ENCODE peak calls at places on chromosomes 5 and 9, in nine cellular contexts. X is AG09309, L is BJ, R is WTC11, W is left ventricle myocardium inferior, F is AG10803, P is cardiac fibroblast, J is brain microvascular endothelial cell, T is GM06990. D is an unnamed sample.

GRCh38 chr5:155711882-155712281 is 615.1 kb upstream of the SGCD start:
- DNase-seq in L (no peak), F (no peak), T (no peak), W (no peak), X (no peak), R (no peak), J (no peak), P (no peak), D (no peak)

GRCh38 chr9:91758491-91758981 is 191.5 kb downstream of the ROR2 start:
- DNase-seq in L (no peak), J (peak; percentile 44), F (peak; percentile 49), P (peak; percentile 71), X (no peak), R (peak; percentile 84), T (peak; percentile 30), W (no peak), D (no peak)

GRCh38 chr5:167014657-167015056 is 1276.8 kb upstream of the WWC1 start:
- DNase-seq in L (no peak), W (no peak), P (no peak), R (no peak), J (no peak), X (no peak), F (no peak), T (no peak), D (no peak)

GRCh38 chr5:52801329-52801728 is 13.6 kb downstream of the ITGA1 start:
- DNase-seq in L (no peak), W (no peak), T (no peak), R (peak; percentile 10), X (no peak), P (no peak), J (no peak), F (no peak), D (no peak)

GRCh38 chr9:36637491-36638270 is 65.0 kb downstream of the MELK start:
- DNase-seq in J (peak; percentile 1), L (no peak), W (no peak), F (no peak), X (no peak), P (peak; percentile 17), R (no peak), T (no peak), D (no peak)

GRCh38 chr5:167720676-167721260 is 570.7 kb upstream of the WWC1 start:
- DNase-seq in W (no peak), R (no peak), P (no peak), T (no peak), X (no peak), J (peak; percentile 20), F (peak; percentile 93), L (no peak), D (no peak)

GRCh38 chr5:151086905-151087360 is 6.1 kb upstream of the TNIP1 start:
- DNase-seq in W (no peak), R (no peak), F (no peak), X (no peak), L (no peak), P (no peak), T (peak; percentile 75), J (no peak), D (no peak)

GRCh38 chr9:126157826-126158431 is 168.7 kb upstream of the MVB12B start:
- DNase-seq in P (no peak), T (no peak), F (no peak), R (no peak), X (no peak), L (no peak), W (no peak), J (no peak), D (no peak)

GRCh38 chr5:93894471-93895354 is 153.3 kb upstream of the POU5F2 start:
- DNase-seq in W (no peak), L (no peak), J (peak; percentile 10), P (peak; percentile 32), X (no peak), T (no peak), R (no peak), F (peak; percentile 18), D (no peak)

GRCh38 chr5:147859962-147860640 is 18.4 kb upstream of the SCGB3A2 start:
- DNase-seq in P (no peak), F (no peak), X (no peak), J (no peak), T (no peak), W (no peak), L (no peak), R (no peak), D (no peak)

GRCh38 chr5:168366124-168366523 is 74.7 kb downstream of the WWC1 start:
- DNase-seq in X (peak; percentile 53), W (no peak), J (peak; percentile 54), R (no peak), P (peak; percentile 74), F (peak; percentile 90), L (peak; percentile 50), T (no peak), D (peak; percentile 96)

DNA sequence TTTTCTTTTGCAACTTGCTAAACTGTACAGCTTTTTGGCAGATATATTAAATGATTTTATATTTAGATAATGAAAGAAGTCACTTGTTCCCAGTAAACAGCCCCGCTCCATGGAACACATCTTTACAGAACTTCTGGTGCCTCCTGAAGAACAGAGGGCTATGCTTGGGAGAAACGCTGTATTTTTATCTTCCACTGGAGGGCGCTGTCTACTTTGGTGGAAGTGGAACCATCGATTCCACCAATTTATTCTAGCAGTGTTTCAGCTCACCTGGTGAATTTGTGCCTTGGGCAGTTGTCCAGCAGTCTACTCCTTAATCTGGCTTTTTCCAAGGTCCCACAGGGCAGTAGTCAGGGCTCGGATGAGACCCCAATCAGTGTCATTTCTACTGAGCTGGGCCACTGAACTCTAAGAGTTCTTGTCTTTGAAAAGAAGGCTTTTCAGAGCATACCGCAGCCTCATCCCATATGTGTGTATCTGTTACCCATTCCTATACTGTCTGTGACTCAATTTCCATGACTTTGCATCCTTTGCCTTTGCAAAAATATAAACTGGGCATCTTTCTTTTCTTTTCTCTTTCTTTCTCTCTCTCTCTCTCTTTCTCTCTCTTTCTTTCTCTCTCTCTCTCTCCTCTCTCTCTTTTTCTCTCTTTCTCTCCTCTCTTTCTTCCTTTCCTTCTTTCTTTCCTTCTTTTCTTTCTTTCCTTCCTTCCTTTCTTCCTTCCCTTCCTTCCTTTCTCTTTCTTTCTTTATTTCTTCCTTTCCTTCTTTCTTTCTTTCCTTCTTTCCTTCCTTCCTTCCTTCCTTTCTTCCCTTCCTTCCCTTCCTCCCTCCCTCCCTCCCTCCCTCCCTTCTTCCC is 138.5 kb upstream of the ZNF618 start:
- DNase-seq in T (no peak), P (peak; percentile 73), R (peak; percentile 70), J (peak; percentile 63), W (no peak), X (peak; percentile 20), F (peak; percentile 47), L (no peak), D (peak; percentile 17)
- TF ChIP-seq CTCF in T (peak; percentile 67), P (peak; percentile 84), R (peak; percentile 74), J (peak; percentile 86), W (peak; percentile 74), X (peak; percentile 81), F (peak; percentile 83), L (peak; percentile 75), D (peak; percentile 90)

DNA sequence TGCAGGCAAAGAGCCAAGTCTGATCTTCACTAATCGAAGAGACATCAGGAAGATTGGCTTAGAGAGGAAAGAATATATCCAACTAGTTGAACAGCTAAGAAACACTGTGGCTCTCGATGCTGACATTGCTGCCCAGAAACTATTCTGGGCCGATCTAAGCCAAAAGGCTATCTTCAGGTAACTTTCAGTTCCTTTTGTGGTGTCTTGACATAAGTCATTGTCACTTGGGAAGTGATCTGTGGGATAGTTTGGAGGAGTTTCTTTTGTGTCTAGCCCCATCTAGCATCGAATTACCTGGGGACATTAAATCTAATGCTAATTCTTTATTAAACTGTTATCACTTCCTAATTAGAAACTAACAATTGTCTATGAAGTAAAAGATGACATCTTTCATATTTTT is 24.0 kb downstream of the VLDLR start:
- DNase-seq in T (no peak), L (no peak), J (no peak), P (no peak), X (no peak), W (no peak), R (no peak), F (no peak), D (no peak)
- TF ChIP-seq CTCF in T (no peak), L (no peak), J (no peak), P (no peak), X (no peak), W (no peak), R (no peak), F (no peak), D (no peak)

GRCh38 chr5:56264417-56265025 is 31.4 kb upstream of the ANKRD55 start:
- DNase-seq in T (no peak), W (no peak), R (peak; percentile 65), J (no peak), P (peak; percentile 48), X (no peak), L (no peak), F (peak; percentile 47), D (peak; percentile 55)
- TF ChIP-seq CTCF in T (peak; percentile 72), W (peak; percentile 69), R (peak; percentile 63), J (peak; percentile 85), P (peak; percentile 66), X (peak; percentile 58), L (peak; percentile 46), F (peak; percentile 48), D (peak; percentile 85)

GRCh38 chr9:121613009-121613766 is 38.2 kb upstream of the DAB2IP start:
- DNase-seq in P (no peak), F (no peak), W (no peak), T (no peak), X (no peak), L (no peak), J (no peak), R (no peak), D (no peak)

GRCh38 chr9:121610638-121610953 is 40.8 kb upstream of the DAB2IP start:
- DNase-seq in X (no peak), T (no peak), J (no peak), F (no peak), W (no peak), R (no peak), L (no peak), P (no peak), D (no peak)

GRCh38 chr9:121612511-121612998 is 38.9 kb upstream of the DAB2IP start:
- DNase-seq in P (no peak), F (no peak), W (no peak), T (no peak), J (no peak), X (no peak), R (no peak), L (no peak), D (peak; percentile 55)

GRCh38 chr9:121607434-121608248 is 43.8 kb upstream of the DAB2IP start:
- DNase-seq in F (no peak), R (no peak), J (peak; percentile 34), P (peak; percentile 49), T (no peak), W (peak; percentile 68), X (no peak), L (no peak), D (no peak)

DNA sequence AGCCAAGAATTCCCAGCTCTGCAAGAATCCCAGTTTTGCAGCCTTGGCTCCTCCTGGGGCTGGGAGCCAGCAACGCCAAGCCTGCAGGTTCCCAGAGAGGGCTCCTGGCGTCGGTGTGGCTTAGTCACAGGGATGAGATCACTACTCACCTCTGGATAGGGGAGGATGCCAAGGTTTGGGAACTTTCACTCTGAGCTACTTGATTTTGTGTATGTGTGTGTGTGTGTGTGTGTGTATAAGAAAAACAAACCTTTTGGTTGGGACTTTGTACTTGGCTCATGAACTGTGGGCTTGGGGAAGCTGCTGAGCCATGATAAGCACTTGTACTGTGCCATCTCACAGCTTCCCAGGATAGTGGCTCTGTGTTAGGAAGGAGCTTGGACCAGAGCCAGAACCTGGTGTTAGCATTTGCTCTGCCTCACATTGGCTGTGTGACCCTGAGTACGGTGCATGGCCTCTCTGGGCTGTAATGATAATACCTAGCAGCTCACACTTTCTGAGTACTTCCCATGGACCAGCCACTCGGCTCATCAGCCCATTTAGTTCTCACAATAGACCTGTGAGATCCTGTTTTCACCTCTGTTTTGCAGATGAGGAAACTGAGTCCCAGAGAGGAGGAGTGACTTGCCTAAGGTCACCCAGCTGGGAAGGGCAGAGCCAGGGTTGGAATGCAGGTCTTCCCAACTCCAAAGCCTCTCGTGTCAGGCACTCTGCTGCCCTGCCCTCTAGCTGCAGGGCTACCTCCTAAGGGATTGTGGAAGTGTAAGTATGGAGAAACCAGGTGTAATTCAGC is 41.4 kb upstream of the DAB2IP start:
- DNase-seq in T (no peak), J (peak; percentile 11), X (no peak), L (no peak), P (peak; percentile 56), F (peak; percentile 45), R (no peak), W (no peak), D (peak; percentile 89)
- TF ChIP-seq CTCF in T (no peak), J (no peak), X (no peak), L (no peak), P (no peak), F (no peak), R (no peak), W (no peak), D (peak; percentile 10)